ENCODE peak calls at places on chromosome 5, in four cellular contexts. Q is SK-N-SH, G is stomach, X is transverse colon. H is an unnamed sample.

GRCh38 chr5:177596775-177597238 is 3.1 kb upstream of the B4GALT7 start:
- DNase-seq in X (no peak), G (no peak), Q (no peak), H (no peak)

GRCh38 chr5:54362434-54362833 is 52.1 kb upstream of the ARL15 start:
- DNase-seq in Q (no peak), G (no peak), X (no peak), H (no peak)

GRCh38 chr5:53027913-53028312 is 38.8 kb downstream of the ITGA2 start:
- DNase-seq in X (no peak), G (peak), Q (no peak), H (no peak)

GRCh38 chr5:180133060-180133459 is 61.5 kb upstream of the RNF130 start:
- DNase-seq in X (no peak), G (peak), Q (no peak), H (no peak)

GRCh38 chr5:132883261-132883834 is 9.9 kb downstream of the LEAP2 start:
- DNase-seq in G (peak), X (peak), Q (peak), H (peak)

GRCh38 chr5:90368454-90369246 is 40.9 kb downstream of the CETN3 start:
- DNase-seq in G (no peak), X (no peak), Q (no peak), H (no peak)

GRCh38 chr5:135441919-135442318 is 5.2 kb downstream of the DCANP1 start:
- DNase-seq in Q (no peak), G (no peak), X (no peak), H (no peak)

GRCh38 chr5:34533582-34534236 is 122.4 kb upstream of the RAI14 start:
- DNase-seq in X (no peak), Q (no peak), G (no peak), H (no peak)

GRCh38 chr5:135456238-135457099 is 4.3 kb upstream of the TIFAB start:
- DNase-seq in X (peak), G (peak), Q (no peak), H (peak)

GRCh38 chr5:66987949-66988838 is 208.4 kb downstream of the CD180 start:
- DNase-seq in X (no peak), Q (peak), G (no peak), H (no peak)

GRCh38 chr5:76958976-76959767 is 6.3 kb downstream of the CRHBP start:
- DNase-seq in Q (no peak), X (no peak), G (no peak), H (no peak)

GRCh38 chr5:65012411-65012972 is 243.8 kb downstream of the CWC27 start:
- DNase-seq in X (no peak), G (no peak), Q (no peak), H (no peak)

GRCh38 chr5:172911628-172911880 is 47.7 kb upstream of the RPL26L1 start:
- DNase-seq in G (no peak), Q (no peak), X (no peak), H (no peak)

GRCh38 chr5:175561085-175561484 is 82.7 kb downstream of the SFXN1 start:
- DNase-seq in G (no peak), X (no peak), Q (no peak), H (no peak)

GRCh38 chr5:175569701-175570100 is 88.2 kb upstream of the HRH2 start:
- DNase-seq in G (no peak), Q (no peak), X (no peak), H (no peak)

GRCh38 chr5:175564716-175565115 is 86.4 kb downstream of the SFXN1 start:
- DNase-seq in Q (no peak), G (no peak), X (no peak), H (no peak)

GRCh38 chr5:175567954-175568353 is 89.6 kb downstream of the SFXN1 start:
- DNase-seq in Q (no peak), G (no peak), X (no peak), H (no peak)

DNA sequence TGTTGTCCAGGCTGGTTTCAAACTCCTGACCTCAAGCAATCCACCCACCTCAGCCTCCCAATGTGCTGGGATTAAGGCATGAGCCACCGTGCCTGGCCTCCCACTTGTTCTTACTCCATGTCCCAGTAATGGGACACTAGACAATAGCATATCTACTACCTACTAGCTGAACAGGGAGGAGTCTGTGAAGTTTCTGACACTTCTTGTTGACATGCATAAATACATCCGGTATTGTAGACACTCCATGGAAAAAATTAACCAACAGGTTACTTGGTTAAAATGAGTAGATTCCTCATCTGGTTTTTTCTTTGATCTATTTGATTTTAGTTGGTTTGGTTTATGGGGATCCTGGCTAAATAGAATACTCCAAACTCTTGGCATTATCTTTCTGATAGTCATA is 88.3 kb downstream of the SFXN1 start:
- DNase-seq in X (no peak), G (no peak), Q (no peak), H (no peak)
- TF ChIP-seq CTCF in X (no peak), G (no peak), Q (no peak), H (no peak)

GRCh38 chr5:154755361-154756202 is at the start of gene LARP1:
- DNase-seq in Q (peak), G (peak), X (peak), H (no peak)
- TF ChIP-seq CTCF in Q (no peak), G (no peak), X (no peak), H (no peak)

GRCh38 chr5:95334900-95335538 is 50.1 kb upstream of the MCTP1 start:
- DNase-seq in X (no peak), Q (no peak), G (no peak), H (no peak)
- TF ChIP-seq CTCF in X (no peak), Q (no peak), G (no peak), H (no peak)

GRCh38 chr5:128674837-128675446 is 136.9 kb upstream of the FBN2 start:
- DNase-seq in Q (peak), G (peak), X (peak), H (no peak)
- TF ChIP-seq CTCF in Q (peak), G (no peak), X (peak), H (peak)

GRCh38 chr5:24905123-24905522 is 260.3 kb upstream of the CDH10 start:
- DNase-seq in Q (no peak), X (no peak), G (no peak), H (no peak)
- TF ChIP-seq CTCF in Q (no peak), X (no peak), G (no peak), H (no peak)